ENCODE peak calls at places on chromosome 3, in five cellular contexts. Q is breast epithelium, S is ovary, P is stomach, X is foreskin fibroblast. N is an unnamed sample.
A peak's percentile ranks its signal among the peaks of the same experiment; 100 is the strongest.

GRCh38 chr3:32841875-32842505 is 24.2 kb downstream of the TRIM71 start:
- DNase-seq in Q (no peak), S (no peak), P (no peak), X (no peak), N (no peak)

GRCh38 chr3:30502742-30503073 is 103.7 kb upstream of the TGFBR2 start:
- DNase-seq in Q (no peak), S (no peak), P (no peak), X (peak; percentile 65), N (no peak)

GRCh38 chr3:33071181-33071580 is 25.8 kb downstream of the GLB1 start:
- DNase-seq in Q (no peak), S (no peak), P (no peak), X (no peak), N (no peak)

GRCh38 chr3:120802916-120803315 is 60.4 kb downstream of the GTF2E1 start:
- DNase-seq in Q (no peak), S (no peak), P (no peak), X (no peak), N (no peak)

GRCh38 chr3:184315506-184315867 is 1.1 kb downstream of the EIF4G1 start:
- DNase-seq in Q (no peak), S (no peak), P (no peak), X (no peak), N (no peak)

GRCh38 chr3:46239301-46239938 is 2.8 kb upstream of the CCR3 start:
- DNase-seq in Q (no peak), S (no peak), P (no peak), X (no peak), N (no peak)

GRCh38 chr3:115232167-115232566 is 85.1 kb upstream of the ZBTB20 start:
- DNase-seq in Q (no peak), S (no peak), P (no peak), X (no peak), N (no peak)

GRCh38 chr3:65851827-65852226 is 186.9 kb downstream of the MAGI1 start:
- DNase-seq in Q (no peak), S (no peak), P (no peak), X (peak; percentile 26), N (no peak)

GRCh38 chr3:169668081-169668956 is 4.8 kb upstream of the MECOM start:
- DNase-seq in Q (no peak), S (no peak), P (peak; percentile 64), X (no peak), N (no peak)

GRCh38 chr3:33919312-33919711 is 120.9 kb downstream of the PDCD6IP start:
- DNase-seq in Q (no peak), S (no peak), P (no peak), X (no peak), N (no peak)

GRCh38 chr3:27312044-27312668 is 57.0 kb downstream of the NEK10 start:
- DNase-seq in Q (no peak), S (no peak), P (no peak), X (peak; percentile 63), N (no peak)

GRCh38 chr3:25589783-25590258 is 74.9 kb downstream of the TOP2B start:
- DNase-seq in Q (no peak), S (no peak), P (no peak), X (no peak), N (no peak)

GRCh38 chr3:32399030-32399620 is 7.5 kb downstream of the CMTM7 start:
- DNase-seq in Q (no peak), S (no peak), P (no peak), X (no peak), N (no peak)

GRCh38 chr3:134804508-134805480 is 9.7 kb downstream of the EPHB1 start:
- DNase-seq in Q (no peak), S (no peak), P (no peak), X (no peak), N (no peak)

GRCh38 chr3:62039584-62039983 is 333.8 kb downstream of the FEZF2 start:
- DNase-seq in Q (no peak), S (peak; percentile 33), P (no peak), X (no peak), N (no peak)

GRCh38 chr3:65883614-65884013 is 155.1 kb downstream of the MAGI1 start:
- DNase-seq in Q (no peak), S (no peak), P (no peak), X (no peak), N (no peak)

GRCh38 chr3:50520849-50521248 is 17.4 kb upstream of the CACNA2D2 start:
- DNase-seq in Q (no peak), S (no peak), P (no peak), X (no peak), N (no peak)

GRCh38 chr3:114509756-114510155 is 215.9 kb downstream of the TIGIT start:
- DNase-seq in Q (no peak), S (no peak), P (no peak), X (no peak), N (no peak)

GRCh38 chr3:64214002-64214696 is 11.1 kb downstream of the PRICKLE2 start:
- DNase-seq in Q (peak; percentile 57), S (peak; percentile 86), P (peak; percentile 59), X (no peak), N (peak; percentile 57)

GRCh38 chr3:57952651-57953050 is 55.6 kb upstream of the FLNB start:
- DNase-seq in Q (no peak), S (no peak), P (no peak), X (no peak), N (no peak)

GRCh38 chr3:66504761-66505641 is 4.2 kb upstream of the LRIG1 start:
- DNase-seq in Q (no peak), S (no peak), P (no peak), X (no peak), N (no peak)

GRCh38 chr3:120093119-120093922 is 926 bp downstream of the GSK3B start:
- DNase-seq in Q (no peak), S (peak; percentile 77), P (no peak), X (peak; percentile 82), N (no peak)

GRCh38 chr3:196537319-196537984 is 22.3 kb upstream of the SMCO1 start:
- DNase-seq in Q (no peak), S (peak; percentile 13), P (peak; percentile 52), X (no peak), N (no peak)

GRCh38 chr3:117696871-117697270 is 987.3 kb downstream of the TUSC7 start:
- DNase-seq in Q (no peak), S (no peak), P (no peak), X (no peak), N (no peak)

GRCh38 chr3:77682162-77682561 is 642.3 kb downstream of the ROBO2 start:
- DNase-seq in Q (no peak), S (no peak), P (no peak), X (no peak), N (no peak)

GRCh38 chr3:12588039-12588673 is 31.3 kb downstream of the MKRN2 start:
- DNase-seq in Q (no peak), S (no peak), P (no peak), X (peak; percentile 33), N (no peak)

DNA sequence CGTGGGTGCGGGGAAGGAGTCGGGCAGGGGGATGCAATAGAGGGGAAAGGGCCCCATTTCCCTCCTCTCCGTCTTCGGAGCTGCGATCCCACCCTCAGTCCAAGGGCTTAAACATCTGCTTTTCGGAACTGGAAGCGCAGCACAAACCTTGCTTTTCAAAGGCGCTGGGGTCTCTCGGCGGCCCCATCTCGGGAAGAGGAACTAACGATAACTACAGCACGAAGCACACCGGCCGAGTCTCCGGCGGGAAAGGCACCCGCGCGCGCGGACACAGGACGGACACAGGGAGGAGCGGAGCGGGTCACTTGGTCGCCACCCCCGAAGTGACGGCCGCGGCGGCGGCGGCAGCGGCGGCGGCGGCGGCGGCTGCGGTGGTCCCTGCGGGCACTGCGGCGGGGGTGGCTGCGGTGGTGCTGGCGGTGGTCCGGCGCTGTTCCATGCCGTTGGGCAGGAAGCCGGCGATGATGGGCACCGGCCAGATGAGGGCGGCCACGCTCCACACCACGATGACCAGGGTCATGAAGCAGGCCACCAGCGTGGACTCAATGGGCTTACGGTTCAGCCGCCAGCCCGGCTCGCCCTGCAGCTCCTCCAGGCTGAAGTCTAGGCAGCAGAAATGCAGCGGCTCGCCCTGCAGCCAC is 1.1 kb downstream of the TMEM158 start:
- DNase-seq in Q (peak; percentile 75), S (peak; percentile 40), P (peak; percentile 73), X (peak; percentile 63), N (no peak)
- TF ChIP-seq CTCF in Q (no peak), S (no peak), P (peak; percentile 22), X (peak; percentile 29), N (no peak)

GRCh38 chr3:186108941-186109865 is at the start of gene ETV5:
- DNase-seq in Q (peak; percentile 97), S (peak; percentile 98), P (peak; percentile 98), X (peak; percentile 100), N (peak; percentile 98)

GRCh38 chr3:186107148-186108105 is 1.5 kb downstream of the ETV5 start:
- DNase-seq in Q (peak; percentile 59), S (peak; percentile 43), P (peak; percentile 69), X (peak; percentile 57), N (peak; percentile 77)

GRCh38 chr3:186105543-186105942 is 3.3 kb downstream of the ETV5 start:
- DNase-seq in Q (no peak), S (no peak), P (no peak), X (no peak), N (no peak)

GRCh38 chr3:186109897-186110803 is 1.3 kb upstream of the ETV5 start:
- DNase-seq in Q (no peak), S (no peak), P (peak; percentile 34), X (peak; percentile 28), N (no peak)

DNA sequence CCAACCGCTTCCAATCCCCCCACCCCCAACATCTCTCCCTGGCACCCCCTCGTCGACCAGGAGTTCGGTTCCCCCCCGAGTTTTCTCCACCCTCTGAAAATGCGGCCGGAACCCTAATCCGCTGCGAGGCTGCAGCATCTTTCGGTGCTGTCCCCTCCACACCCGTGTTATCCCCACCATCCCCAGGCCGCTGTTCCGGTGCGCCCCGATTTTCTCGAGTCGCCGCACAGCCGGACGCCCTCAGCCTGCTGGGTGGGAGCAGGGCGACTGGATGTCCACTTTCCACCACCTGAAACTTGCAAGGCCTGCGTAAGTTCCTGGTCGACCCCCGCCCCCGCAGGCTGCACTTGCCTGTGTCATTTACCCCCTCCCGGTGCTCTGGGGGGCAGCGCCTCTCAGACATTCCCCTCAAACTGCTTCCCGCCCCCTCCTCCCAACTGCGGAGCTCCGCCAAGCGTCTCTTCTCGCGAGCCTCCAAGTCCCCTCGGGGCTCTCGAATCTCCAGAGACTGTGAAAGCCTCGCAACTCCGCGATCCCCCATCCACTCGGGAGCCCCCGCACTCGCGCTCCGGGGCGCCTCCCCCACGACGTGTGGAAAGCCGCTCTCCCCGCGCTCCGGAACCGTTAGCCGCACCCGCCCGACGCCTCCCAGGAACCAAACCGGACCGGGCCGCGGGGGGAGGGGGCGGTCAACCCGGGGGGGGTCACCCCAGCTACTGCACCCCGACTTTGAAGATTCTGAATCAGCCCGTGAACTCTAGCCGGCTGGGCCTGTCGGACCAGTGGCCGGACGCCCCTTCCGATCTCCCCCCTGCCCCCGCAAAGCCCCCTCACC is 566 bp downstream of the ETV5 start:
- DNase-seq in Q (no peak), S (no peak), P (no peak), X (peak; percentile 47), N (peak; percentile 60)
- TF ChIP-seq CTCF in Q (no peak), S (no peak), P (no peak), X (no peak), N (no peak)

GRCh38 chr3:54830658-54831057 is 97.2 kb downstream of the LRTM1 start:
- DNase-seq in Q (no peak), S (no peak), P (no peak), X (no peak), N (no peak)
- TF ChIP-seq CTCF in Q (no peak), S (no peak), P (peak; percentile 12), X (peak; percentile 62), N (peak; percentile 61)

DNA sequence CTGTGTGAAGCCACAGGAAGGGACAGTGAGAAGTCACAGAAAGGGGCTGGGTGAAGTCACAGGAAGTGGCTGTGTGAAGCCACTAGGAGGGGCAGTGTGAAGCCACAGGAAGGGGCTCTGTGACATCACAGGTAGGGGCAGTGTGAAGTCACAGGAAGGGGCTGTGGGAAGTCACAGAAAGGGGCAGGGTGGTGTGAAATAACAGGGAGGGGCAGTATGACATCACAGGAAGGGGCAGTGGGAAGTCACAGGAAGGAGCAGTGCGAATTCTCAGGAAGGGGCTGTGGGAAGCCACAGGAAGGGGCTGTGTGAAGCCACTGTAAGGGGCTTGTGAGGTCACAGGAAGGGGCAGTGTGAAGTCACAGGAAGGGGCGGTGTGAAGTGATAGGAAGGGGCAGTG is 35.9 kb downstream of the GASK1A start:
- DNase-seq in Q (no peak), S (no peak), P (no peak), X (no peak), N (no peak)
- TF ChIP-seq CTCF in Q (no peak), S (no peak), P (no peak), X (no peak), N (no peak)